ENCODE peak calls at places on chromosome 3, in eight cellular contexts. N, J, D, G, X, K, L and S are unnamed samples.

GRCh38 chr3:127458698-127459097 is 131.8 kb downstream of the TPRA1 start:
- DNase-seq in N (no peak), J (no peak), D (peak), G (no peak), X (peak), K (no peak), L (no peak), S (no peak)

GRCh38 chr3:152860736-152861135 is 25.8 kb downstream of the P2RY1 start:
- DNase-seq in N (no peak), J (no peak), D (no peak), G (no peak), X (no peak), K (no peak), L (no peak), S (no peak)

GRCh38 chr3:47009225-47010049 is 30.0 kb downstream of the NBEAL2 start:
- DNase-seq in N (peak), J (peak), D (peak), G (peak), X (peak), K (peak), L (peak), S (peak)

GRCh38 chr3:2706144-2706835 is 403.9 kb downstream of the IL5RA start:
- DNase-seq in N (no peak), J (no peak), D (no peak), G (no peak), X (no peak), K (no peak), L (no peak), S (no peak)

GRCh38 chr3:30384546-30385072 is 221.8 kb upstream of the TGFBR2 start:
- DNase-seq in N (peak), J (no peak), D (no peak), G (no peak), X (no peak), K (no peak), L (no peak), S (no peak)

GRCh38 chr3:15646924-15647511 is 45.5 kb downstream of the BTD start:
- DNase-seq in N (peak), J (peak), D (no peak), G (peak), X (no peak), K (peak), L (peak), S (peak)

GRCh38 chr3:80439490-80439889 is 671.7 kb upstream of the ROBO1 start:
- DNase-seq in N (no peak), J (no peak), D (no peak), G (no peak), X (no peak), K (no peak), L (no peak), S (no peak)

GRCh38 chr3:109683746-109684145 is 346.4 kb upstream of the DPPA4 start:
- DNase-seq in N (peak), J (no peak), D (no peak), G (no peak), X (no peak), K (no peak), L (no peak), S (no peak)

GRCh38 chr3:188037116-188037718 is 116.7 kb upstream of the LPP start:
- DNase-seq in N (peak), J (no peak), D (no peak), G (peak), X (no peak), K (no peak), L (no peak), S (no peak)

GRCh38 chr3:10173926-10174435 is 9.3 kb downstream of the IRAK2 start:
- DNase-seq in N (peak), J (peak), D (peak), G (peak), X (no peak), K (peak), L (peak), S (peak)

GRCh38 chr3:71684752-71685151 is 40.5 kb downstream of the EIF4E3 start:
- DNase-seq in N (peak), J (no peak), D (no peak), G (no peak), X (no peak), K (no peak), L (no peak), S (no peak)

GRCh38 chr3:10777627-10778026 is 38.4 kb upstream of the SLC6A11 start:
- DNase-seq in N (no peak), J (no peak), D (no peak), G (no peak), X (peak), K (no peak), L (no peak), S (no peak)

GRCh38 chr3:15284121-15284889 is 48.1 kb downstream of the SH3BP5 start:
- DNase-seq in N (peak), J (peak), D (no peak), G (peak), X (no peak), K (no peak), L (peak), S (no peak)

GRCh38 chr3:3998140-3998977 is 199.1 kb downstream of the LRRN1 start:
- DNase-seq in N (peak), J (no peak), D (peak), G (no peak), X (no peak), K (no peak), L (no peak), S (peak)

GRCh38 chr3:70861234-70861633 is 548.8 kb upstream of the MDFIC2 start:
- DNase-seq in N (peak), J (no peak), D (no peak), G (no peak), X (no peak), K (no peak), L (no peak), S (no peak)

GRCh38 chr3:192169332-192169915 is 557.9 kb downstream of the FGF12 start:
- DNase-seq in N (peak), J (no peak), D (no peak), G (no peak), X (no peak), K (no peak), L (no peak), S (no peak)

GRCh38 chr3:17639765-17640164 is 102.7 kb downstream of the TBC1D5 start:
- DNase-seq in N (peak), J (no peak), D (no peak), G (no peak), X (no peak), K (no peak), L (peak), S (no peak)

GRCh38 chr3:125480656-125481374 is 39.2 kb downstream of the SNX4 start:
- DNase-seq in N (peak), J (no peak), D (no peak), G (no peak), X (no peak), K (no peak), L (no peak), S (no peak)

GRCh38 chr3:155420869-155421486 is 127.5 kb upstream of the STRIT1 start:
- DNase-seq in N (no peak), J (no peak), D (no peak), G (no peak), X (no peak), K (no peak), L (no peak), S (no peak)
- TF ChIP-seq CTCF in N (no peak), J (no peak), D (no peak), G (no peak), X (peak), K (no peak), L (no peak), S (no peak)

GRCh38 chr3:1251282-1252060 is 158.6 kb downstream of the CNTN6 start:
- DNase-seq in N (no peak), J (no peak), D (no peak), G (no peak), X (no peak), K (no peak), L (no peak), S (peak)
- TF ChIP-seq CTCF in N (no peak), J (no peak), D (no peak), G (no peak), X (peak), K (no peak), L (no peak), S (peak)

GRCh38 chr3:31455524-31455923 is 77.2 kb upstream of the STT3B start:
- DNase-seq in N (no peak), J (no peak), D (no peak), G (no peak), X (no peak), K (no peak), L (no peak), S (no peak)

GRCh38 chr3:31450345-31450744 is 82.4 kb upstream of the STT3B start:
- DNase-seq in N (no peak), J (no peak), D (no peak), G (no peak), X (no peak), K (no peak), L (no peak), S (no peak)

GRCh38 chr3:31456373-31456772 is 76.4 kb upstream of the STT3B start:
- DNase-seq in N (no peak), J (no peak), D (no peak), G (peak), X (no peak), K (no peak), L (peak), S (no peak)

GRCh38 chr3:31452495-31453106 is 80.1 kb upstream of the STT3B start:
- DNase-seq in N (no peak), J (no peak), D (no peak), G (no peak), X (no peak), K (no peak), L (no peak), S (no peak)

GRCh38 chr3:31453430-31453829 is 79.3 kb upstream of the STT3B start:
- DNase-seq in N (no peak), J (no peak), D (no peak), G (no peak), X (no peak), K (no peak), L (no peak), S (no peak)
- TF ChIP-seq CTCF in N (no peak), J (no peak), D (no peak), G (no peak), X (no peak), K (no peak), L (no peak), S (no peak)

GRCh38 chr3:139909836-139910235 is 25.1 kb upstream of the CLSTN2 start:
- DNase-seq in N (no peak), J (no peak), D (no peak), G (no peak), X (no peak), K (no peak), L (no peak), S (no peak)
- TF ChIP-seq CTCF in N (no peak), J (no peak), D (no peak), G (no peak), X (no peak), K (no peak), L (no peak), S (no peak)

GRCh38 chr3:356947-357346 is 160.4 kb downstream of the CHL1 start:
- DNase-seq in N (no peak), J (peak), D (no peak), G (peak), X (no peak), K (peak), L (no peak), S (peak)
- TF ChIP-seq CTCF in N (no peak), J (no peak), D (no peak), G (no peak), X (no peak), K (no peak), L (no peak), S (no peak)

GRCh38 chr3:49910409-49911123 is 6.9 kb upstream of the MST1R start:
- DNase-seq in N (no peak), J (no peak), D (no peak), G (no peak), X (no peak), K (no peak), L (no peak), S (no peak)
- TF ChIP-seq CTCF in N (no peak), J (no peak), D (no peak), G (no peak), X (no peak), K (no peak), L (no peak), S (no peak)